ENCODE peak calls at places on chromosomes 16 and 17, in eight cellular contexts. X is GM23338, L is sigmoid colon, Q is SK-N-SH, I is prostate gland, R is GM12878, E is K562, W is esophagus muscularis mucosa. Y is an unnamed sample.

GRCh38 chr16:57669476-57670162 is 1.5 kb downstream of the ADGRG3 start:
- DNase-seq in X (no peak), L (peak), Q (no peak), I (no peak), R (no peak), E (no peak), W (no peak), Y (no peak)

GRCh38 chr17:49036270-49036626 is 39.1 kb downstream of the IGF2BP1 start:
- DNase-seq in X (no peak), L (no peak), Q (no peak), I (no peak), R (no peak), E (no peak), W (no peak), Y (no peak)

GRCh38 chr17:81703747-81704654 is 834 bp downstream of the MRPL12 start:
- DNase-seq in X (no peak), L (no peak), Q (no peak), I (no peak), R (no peak), E (peak), W (no peak), Y (no peak)

GRCh38 chr17:76542566-76542971 is 2.7 kb downstream of the PRCD start:
- DNase-seq in X (peak), L (no peak), Q (no peak), I (no peak), R (no peak), E (no peak), W (no peak), Y (no peak)

GRCh38 chr16:30054959-30055553 is 10.5 kb upstream of the ALDOA start:
- DNase-seq in X (peak), L (no peak), Q (peak), I (peak), R (no peak), E (peak), W (no peak), Y (no peak)

GRCh38 chr17:31744541-31744951 is 114.5 kb downstream of the COPRS start:
- DNase-seq in X (no peak), L (no peak), Q (no peak), I (peak), R (no peak), E (no peak), W (no peak), Y (no peak)

GRCh38 chr17:37650419-37651003 is 7.3 kb upstream of the DDX52 start:
- DNase-seq in X (peak), L (no peak), Q (peak), I (no peak), R (no peak), E (peak), W (peak), Y (no peak)

GRCh38 chr17:76083536-76083935 is 4.6 kb downstream of the ZACN start:
- DNase-seq in X (no peak), L (no peak), Q (peak), I (no peak), R (no peak), E (no peak), W (no peak), Y (no peak)

GRCh38 chr16:84050316-84050715 is 7.7 kb upstream of the SLC38A8 start:
- DNase-seq in X (no peak), L (peak), Q (no peak), I (no peak), R (no peak), E (no peak), W (no peak), Y (no peak)

GRCh38 chr17:82787081-82787848 is 35.4 kb downstream of the TBCD start:
- DNase-seq in X (no peak), L (peak), Q (no peak), I (peak), R (no peak), E (no peak), W (no peak), Y (peak)

GRCh38 chr16:9033125-9033830 is 58.2 kb upstream of the HAPSTR1 start:
- DNase-seq in X (peak), L (no peak), Q (peak), I (peak), R (no peak), E (peak), W (no peak), Y (no peak)

GRCh38 chr17:52515927-52516326 is 357.4 kb upstream of the CA10 start:
- DNase-seq in X (no peak), L (no peak), Q (no peak), I (no peak), R (no peak), E (no peak), W (no peak), Y (no peak)

GRCh38 chr16:55502801-55503366 is 6.0 kb upstream of the LPCAT2 start:
- DNase-seq in X (peak), L (peak), Q (peak), I (peak), R (no peak), E (no peak), W (peak), Y (peak)

GRCh38 chr17:73835605-73836004 is 191.4 kb upstream of the SDK2 start:
- DNase-seq in X (no peak), L (no peak), Q (no peak), I (no peak), R (no peak), E (no peak), W (no peak), Y (no peak)

GRCh38 chr17:40542562-40543411 is 22.5 kb downstream of the CCR7 start:
- DNase-seq in X (no peak), L (peak), Q (peak), I (no peak), R (no peak), E (no peak), W (peak), Y (peak)

GRCh38 chr17:74603032-74603635 is 11.1 kb upstream of the CD300LD start:
- DNase-seq in X (no peak), L (no peak), Q (no peak), I (no peak), R (no peak), E (no peak), W (no peak), Y (no peak)

DNA sequence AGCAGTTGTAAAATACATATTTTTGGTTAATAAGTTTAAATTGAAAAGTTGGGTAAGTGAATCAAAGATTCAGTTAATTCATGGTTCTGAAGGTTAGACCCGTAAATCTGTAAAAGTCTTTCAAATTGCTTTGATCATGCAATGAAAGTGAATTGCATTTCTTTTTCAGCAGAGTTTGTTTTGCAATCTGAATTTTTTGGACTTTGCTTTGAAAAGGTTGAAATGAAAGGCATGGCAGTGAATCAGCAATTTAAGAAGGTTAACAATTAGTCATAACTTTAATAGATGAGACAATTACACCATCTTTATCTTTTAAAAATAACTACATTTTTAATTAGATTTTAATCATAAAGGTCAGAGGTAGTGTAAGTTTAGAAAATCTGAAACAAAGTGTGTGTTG is 310.9 kb upstream of the KCNJ16 start:
- DNase-seq in X (no peak), L (no peak), Q (no peak), I (no peak), R (no peak), E (no peak), W (no peak), Y (no peak)
- TF ChIP-seq POLR2AphosphoS5 in X (no peak), L (no peak), Q (no peak), I (no peak), R (no peak), E (no peak), W (no peak), Y (no peak)

GRCh38 chr17:78023042-78023441 is 64.5 kb downstream of the TNRC6C start:
- DNase-seq in X (no peak), L (no peak), Q (no peak), I (no peak), R (no peak), E (no peak), W (no peak), Y (no peak)

GRCh38 chr17:78020717-78021108 is 62.2 kb downstream of the TNRC6C start:
- DNase-seq in X (no peak), L (no peak), Q (no peak), I (no peak), R (peak), E (no peak), W (no peak), Y (no peak)

GRCh38 chr17:78019367-78019975 is 61.0 kb downstream of the TNRC6C start:
- DNase-seq in X (peak), L (no peak), Q (peak), I (no peak), R (peak), E (peak), W (no peak), Y (no peak)

GRCh38 chr17:78019976-78020716 is 61.6 kb downstream of the TNRC6C start:
- DNase-seq in X (no peak), L (no peak), Q (no peak), I (no peak), R (peak), E (peak), W (no peak), Y (no peak)

DNA sequence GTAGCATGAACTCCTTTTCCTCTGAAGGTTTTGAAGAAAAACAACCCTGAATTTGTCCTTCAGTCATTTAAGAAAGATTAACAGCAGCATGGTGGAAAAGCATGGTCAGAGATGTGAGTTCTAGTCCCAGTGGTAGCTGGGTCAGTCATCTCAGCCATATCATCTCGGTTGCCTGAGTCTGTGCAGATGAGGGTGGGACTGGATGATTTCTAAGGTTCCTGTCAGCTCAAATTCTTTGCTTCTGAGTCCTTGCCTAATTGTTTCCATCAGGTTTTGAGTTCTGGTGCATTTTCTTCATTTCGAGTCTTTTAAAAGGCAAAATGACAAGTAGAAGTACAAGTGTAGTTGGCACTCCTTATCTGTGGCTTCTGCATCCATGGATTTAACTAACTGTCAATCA is 63.9 kb downstream of the TNRC6C start:
- DNase-seq in X (no peak), L (no peak), Q (no peak), I (no peak), R (no peak), E (no peak), W (no peak), Y (no peak)
- H3K27ac ChIP-seq in X (no peak), L (no peak), Q (peak), I (no peak), R (no peak), E (no peak), W (no peak), Y (no peak)

DNA sequence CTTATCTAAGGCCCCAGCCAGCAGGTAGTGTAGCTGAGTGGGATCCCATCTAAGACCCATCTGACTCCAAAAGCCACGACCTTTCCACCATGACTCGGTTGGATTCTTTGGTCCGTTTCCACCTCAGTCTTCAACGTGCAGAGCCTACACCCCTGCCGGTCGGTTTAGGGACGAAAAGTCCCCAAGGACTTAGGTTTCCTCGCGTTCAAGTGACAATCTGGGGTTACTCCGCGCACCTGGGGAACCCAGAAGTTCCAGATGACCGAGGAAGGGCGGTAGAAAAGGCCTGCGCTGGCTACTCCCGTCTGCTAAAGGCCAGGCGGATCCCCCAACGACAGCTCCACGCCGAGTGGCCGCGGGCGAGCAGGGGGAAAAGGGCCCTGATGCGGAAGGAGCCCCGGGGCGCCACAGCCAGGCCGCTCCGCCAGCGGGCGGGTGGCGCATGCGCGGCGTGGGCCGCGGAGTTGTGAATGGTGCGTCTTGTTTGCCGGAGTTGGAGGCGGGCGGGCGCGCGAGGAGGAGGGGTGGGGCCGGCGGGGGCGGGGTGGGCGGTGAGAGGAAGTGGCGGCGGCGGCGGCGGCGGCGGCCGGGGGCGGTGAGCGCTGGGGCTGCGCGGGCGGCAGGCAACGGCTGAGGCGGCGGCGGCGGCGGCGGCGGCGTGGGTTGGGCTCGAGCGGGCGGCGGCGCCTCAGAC is at the start of gene CBFB:
- DNase-seq in X (peak), L (peak), Q (peak), I (peak), R (peak), E (peak), W (peak), Y (peak)
- TF ChIP-seq POLR2AphosphoS5 in X (peak), L (peak), Q (peak), I (peak), R (peak), E (peak), W (peak), Y (peak)

DNA sequence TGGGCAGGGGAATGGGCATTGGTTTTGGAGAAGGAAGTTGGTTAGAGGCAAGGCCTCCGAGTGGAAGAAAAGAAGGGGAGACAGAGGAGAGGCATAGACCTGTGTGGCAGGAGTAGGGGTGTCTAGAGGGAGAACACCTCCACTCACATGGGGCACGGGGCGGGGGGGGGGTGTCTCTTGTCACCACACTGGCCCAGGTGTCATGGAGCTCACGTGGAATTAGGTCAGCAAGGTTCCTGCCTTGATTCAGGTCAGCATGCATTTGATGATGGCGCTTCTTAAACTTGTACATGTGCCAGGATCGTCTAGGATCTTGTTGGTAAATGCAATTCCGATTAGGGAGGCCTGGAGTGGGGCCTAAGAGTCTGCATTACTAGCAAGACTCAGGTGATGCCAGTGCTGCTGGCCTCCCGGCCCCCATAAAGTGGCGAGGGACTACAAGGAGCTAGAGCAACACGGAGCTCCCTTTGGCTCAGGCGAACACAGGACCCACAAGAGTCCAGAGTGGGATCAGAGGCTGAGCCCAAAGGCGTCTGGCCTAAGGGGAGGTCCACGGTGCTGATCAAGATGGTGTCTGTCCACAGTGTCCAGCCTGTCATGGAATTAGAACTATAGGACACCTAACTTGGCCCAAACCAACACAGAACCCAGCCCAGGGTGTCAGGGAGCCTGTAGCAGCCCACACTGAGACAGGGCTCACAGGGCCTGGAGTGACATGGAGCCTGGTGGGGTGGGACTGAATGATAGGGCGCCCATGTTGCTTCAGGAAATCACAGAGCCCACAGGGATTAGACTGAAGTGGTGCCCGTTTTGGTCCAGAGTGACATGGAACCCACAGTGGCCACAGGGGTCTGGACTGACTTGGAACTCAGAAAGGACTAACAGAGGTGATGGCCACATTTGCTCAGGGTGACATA is 16.7 kb downstream of the EPOP start:
- DNase-seq in X (no peak), L (no peak), Q (no peak), I (no peak), R (no peak), E (peak), W (no peak), Y (no peak)
- H3K27ac ChIP-seq in X (no peak), L (no peak), Q (no peak), I (no peak), R (no peak), E (no peak), W (no peak), Y (peak)

DNA sequence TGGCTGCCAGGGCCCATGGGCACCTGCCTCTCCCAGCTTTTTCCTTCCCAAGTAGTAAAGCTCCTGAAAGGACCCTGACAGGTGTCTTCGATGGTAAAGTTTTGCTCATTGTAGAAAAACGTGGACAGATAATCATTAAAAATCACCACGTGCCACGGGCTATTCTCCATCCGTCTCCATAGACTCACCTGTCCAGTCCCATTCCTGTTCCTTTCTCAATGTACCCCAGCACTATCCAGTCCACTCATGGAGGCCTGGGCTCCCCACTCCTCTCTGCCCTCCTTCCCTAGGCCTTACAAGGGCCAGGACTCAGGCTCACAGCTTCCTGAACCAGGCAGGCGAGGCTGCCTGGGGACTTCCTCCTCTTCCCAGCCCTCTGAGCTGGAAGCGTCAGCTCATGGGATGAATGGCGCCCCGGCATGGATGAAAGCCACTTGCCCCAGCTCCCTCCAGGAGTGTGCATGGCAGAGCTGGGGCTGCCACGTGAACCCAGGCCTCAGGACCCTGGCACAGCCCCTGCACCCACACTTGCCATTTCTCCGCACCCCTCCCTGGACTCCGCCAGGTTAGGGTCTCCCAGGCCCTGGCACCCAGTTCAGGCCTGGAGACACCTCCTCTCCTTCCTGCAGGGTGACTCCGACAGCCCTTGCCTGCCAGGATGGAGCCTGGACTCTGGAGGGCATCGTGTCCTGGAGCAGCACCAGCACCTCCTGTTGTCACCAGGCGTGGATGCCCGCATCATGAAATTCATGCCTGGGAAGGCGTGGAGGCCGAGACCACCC is 8.8 kb downstream of the CTRB1 start:
- DNase-seq in X (peak), L (no peak), Q (no peak), I (no peak), R (no peak), E (no peak), W (no peak), Y (no peak)
- TF ChIP-seq POLR2AphosphoS5 in X (peak), L (no peak), Q (no peak), I (no peak), R (no peak), E (no peak), W (no peak), Y (no peak)

DNA sequence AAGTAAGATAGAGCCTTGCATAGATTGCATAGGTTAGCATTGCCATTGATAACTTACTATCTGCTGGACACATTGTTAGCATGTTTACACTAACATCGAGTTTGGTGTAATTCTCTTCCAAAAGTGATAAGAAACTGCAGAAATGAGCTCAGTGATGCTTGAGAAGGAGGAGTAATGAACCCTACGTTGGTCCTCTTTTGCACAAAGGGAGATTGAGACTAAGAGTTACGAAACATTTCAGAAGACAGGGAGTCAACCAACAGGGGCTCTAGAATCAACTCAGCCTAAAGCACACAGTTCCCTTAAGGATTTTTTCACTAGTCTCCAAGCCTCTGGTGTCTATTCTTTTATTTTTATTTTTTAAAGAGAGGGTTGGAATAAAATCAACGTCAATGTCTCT is 6.8 kb downstream of the CCL7 start:
- DNase-seq in X (no peak), L (no peak), Q (no peak), I (no peak), R (no peak), E (no peak), W (no peak), Y (no peak)
- H3K27ac ChIP-seq in X (no peak), L (no peak), Q (no peak), I (no peak), R (no peak), E (no peak), W (no peak), Y (no peak)

DNA sequence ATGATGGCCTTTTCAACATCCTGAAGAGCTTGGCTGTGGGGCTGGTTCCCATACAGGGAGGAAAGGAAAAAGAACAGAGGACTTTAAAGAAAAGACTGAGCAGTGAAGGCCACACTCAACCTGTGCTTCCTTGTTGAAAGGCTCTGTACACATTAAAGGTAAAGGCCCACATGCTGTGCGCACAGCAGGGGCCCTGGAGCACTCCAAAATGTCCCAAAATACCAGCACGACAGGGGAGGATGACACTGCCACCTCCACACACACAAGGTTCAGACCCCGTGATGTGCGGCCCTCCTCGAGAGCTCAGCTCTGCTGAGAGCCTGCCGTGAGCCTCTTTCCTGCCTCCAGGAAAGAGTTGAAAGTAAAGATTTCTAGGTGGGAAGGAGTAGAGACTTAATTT is 36.5 kb downstream of the FANCA start:
- DNase-seq in X (no peak), L (no peak), Q (no peak), I (no peak), R (no peak), E (no peak), W (no peak), Y (no peak)
- TF ChIP-seq POLR2AphosphoS5 in X (no peak), L (no peak), Q (no peak), I (no peak), R (no peak), E (no peak), W (no peak), Y (no peak)